ENCODE peak calls at places on chromosomes 6 and 20, in four cellular contexts. E, H, A and Y are unnamed samples.

GRCh38 chr6:128410584-128410983 is 109.8 kb downstream of the PTPRK start:
- DNase-seq in A (no peak), E (no peak), H (no peak), Y (no peak)

GRCh38 chr6:147508073-147508870 is at the start of gene SAMD5:
- DNase-seq in E (peak), A (peak), H (no peak), Y (peak)

GRCh38 chr6:22113046-22113766 is 183.6 kb downstream of the PRL start:
- DNase-seq in H (no peak), A (no peak), E (peak), Y (peak)

GRCh38 chr6:136371117-136371696 is 81.6 kb upstream of the BCLAF1 start:
- DNase-seq in A (no peak), E (no peak), H (no peak), Y (no peak)

GRCh38 chr6:4776967-4777925 is 1.0 kb downstream of the CDYL start:
- DNase-seq in H (no peak), E (no peak), A (peak), Y (peak)

GRCh38 chr6:45969026-45969425 is 46.6 kb downstream of the CLIC5 start:
- DNase-seq in A (no peak), H (no peak), E (no peak), Y (no peak)

GRCh38 chr6:34534656-34535055 is 21.5 kb downstream of the SPDEF start:
- DNase-seq in E (no peak), H (no peak), A (no peak), Y (no peak)

GRCh38 chr6:139062921-139063320 is 34.4 kb downstream of the ABRACL start:
- DNase-seq in H (no peak), E (no peak), A (no peak), Y (peak)

GRCh38 chr6:36840471-36841461 is 1.5 kb upstream of the CPNE5 start:
- DNase-seq in A (no peak), E (no peak), H (no peak), Y (no peak)

GRCh38 chr6:136823128-136823660 is 802 bp downstream of the PEX7 start:
- DNase-seq in H (no peak), A (no peak), E (no peak), Y (no peak)

GRCh38 chr6:155880905-155881304 is 425.3 kb upstream of the NOX3 start:
- DNase-seq in A (no peak), E (no peak), H (no peak), Y (peak)

GRCh38 chr6:1770435-1770843 is 160.7 kb downstream of the FOXC1 start:
- DNase-seq in A (no peak), H (peak), E (no peak), Y (peak)

GRCh38 chr6:148854992-148855391 is 108.2 kb downstream of the UST start:
- DNase-seq in E (no peak), A (no peak), H (no peak), Y (no peak)

GRCh38 chr6:18978330-18979128 is 591.4 kb downstream of the RNF144B start:
- DNase-seq in E (no peak), A (no peak), H (no peak), Y (no peak)

GRCh38 chr6:15518057-15518456 is 144.8 kb downstream of the DTNBP1 start:
- DNase-seq in E (no peak), A (no peak), H (no peak), Y (peak)

GRCh38 chr20:37378785-37379598 is 33.1 kb downstream of the SRC start:
- DNase-seq in A (peak), H (no peak), E (peak), Y (peak)

GRCh38 chr6:169302716-169303115 is 49.1 kb upstream of the THBS2 start:
- DNase-seq in E (no peak), A (no peak), H (no peak), Y (no peak)

GRCh38 chr20:16175322-16175721 is 397.9 kb downstream of the KIF16B start:
- DNase-seq in A (no peak), H (peak), E (no peak), Y (no peak)

GRCh38 chr6:150730801-150731445 is 131.2 kb downstream of the PLEKHG1 start:
- DNase-seq in A (no peak), H (no peak), E (no peak), Y (no peak)

GRCh38 chr20:39269031-39269461 is 306.9 kb downstream of the DHX35 start:
- DNase-seq in A (peak), E (peak), H (no peak), Y (peak)

GRCh38 chr20:38023181-38024085 is 9.8 kb downstream of the TTI1 start:
- DNase-seq in E (no peak), H (no peak), A (no peak), Y (peak)

GRCh38 chr20:17969276-17969883 is 562 bp downstream of the MGME1 start:
- DNase-seq in A (peak), H (no peak), E (peak), Y (no peak)

GRCh38 chr20:59016795-59017492 is 2.3 kb upstream of the TUBB1 start:
- DNase-seq in H (no peak), E (no peak), A (no peak), Y (no peak)

GRCh38 chr6:170210026-170210390 is 80.9 kb downstream of the DLL1 start:
- DNase-seq in H (no peak), A (no peak), E (no peak), Y (no peak)

GRCh38 chr6:110216140-110216539 is 35.9 kb downstream of the CDC40 start:
- DNase-seq in A (no peak), E (no peak), H (no peak), Y (no peak)
- TF ChIP-seq SMC3 in A (no peak), E (no peak), H (no peak), Y (no peak)

DNA sequence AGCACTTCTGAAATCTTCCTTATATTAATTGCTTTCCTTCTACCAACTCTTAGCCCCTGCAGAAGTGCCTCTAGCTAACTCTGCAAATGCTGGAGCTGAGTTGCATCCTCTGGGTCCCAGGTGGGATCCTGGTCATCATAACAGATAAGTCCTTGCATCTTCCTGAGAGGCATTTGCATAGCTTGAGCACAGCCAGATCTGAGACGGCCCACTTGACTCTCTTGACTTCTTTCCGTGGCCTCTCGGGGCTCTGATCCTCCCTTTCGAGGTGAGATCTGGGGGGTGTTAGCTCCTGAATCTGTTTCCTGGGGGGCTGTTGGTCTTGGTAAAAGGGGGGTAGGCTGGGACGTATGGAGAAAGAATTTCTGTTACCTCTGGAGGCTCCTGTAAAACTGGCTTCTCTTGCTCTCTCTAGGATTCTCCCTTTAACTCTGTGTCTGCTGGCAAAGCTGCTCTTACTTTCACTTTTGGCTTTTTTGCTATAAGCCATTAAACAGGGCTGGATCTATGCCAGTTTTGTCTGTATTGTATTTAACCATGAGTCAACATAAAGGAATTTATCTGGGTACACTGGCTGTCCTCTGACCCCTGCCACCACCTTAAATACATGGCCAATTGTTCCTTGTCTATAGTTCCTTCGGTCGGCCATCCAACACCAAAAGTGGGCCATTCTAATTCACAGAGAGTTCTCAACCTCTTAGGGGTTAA is 223.1 kb upstream of the SYNCRIP start:
- DNase-seq in H (no peak), A (no peak), E (no peak), Y (peak)
- TF ChIP-seq USF2 in H (no peak), A (no peak), E (no peak), Y (no peak)

GRCh38 chr20:51497542-51498467 is 44.7 kb downstream of the NFATC2 start:
- DNase-seq in H (peak), A (no peak), E (no peak), Y (peak)
- TF ChIP-seq SMC3 in H (no peak), A (no peak), E (no peak), Y (no peak)

GRCh38 chr20:24365685-24366084 is 103.7 kb upstream of the SYNDIG1 start:
- DNase-seq in A (no peak), H (no peak), E (no peak), Y (no peak)
- TF ChIP-seq USF2 in A (no peak), H (no peak), E (no peak), Y (no peak)